ENCODE peak calls at places on chromosomes 5 and 9, in five cellular contexts. E, B, I, D and Z are unnamed samples.

GRCh38 chr5:14767942-14768837 is 103.4 kb downstream of the ANKH start:
- DNase-seq in I (no peak), D (peak), E (no peak), B (no peak), Z (no peak)

GRCh38 chr5:38466444-38467189 is 89.8 kb downstream of the LIFR start:
- DNase-seq in E (no peak), B (no peak), D (no peak), I (no peak), Z (no peak)

GRCh38 chr5:158992104-158992740 is 107.5 kb downstream of the EBF1 start:
- DNase-seq in I (no peak), D (no peak), B (no peak), E (no peak), Z (no peak)

GRCh38 chr5:95781101-95781583 is 41.4 kb downstream of the GLRX start:
- DNase-seq in B (peak), I (peak), E (peak), D (peak), Z (peak)

GRCh38 chr5:126913316-126913715 is 117.0 kb downstream of the MARCHF3 start:
- DNase-seq in I (no peak), E (no peak), B (no peak), D (no peak), Z (no peak)

GRCh38 chr9:134693641-134694367 is 52.2 kb downstream of the COL5A1 start:
- DNase-seq in I (no peak), B (no peak), D (no peak), E (no peak), Z (no peak)

GRCh38 chr5:6576861-6577501 is 55.9 kb downstream of the NSUN2 start:
- DNase-seq in I (peak), E (no peak), D (peak), B (no peak), Z (no peak)

GRCh38 chr9:129446828-129447550 is 173.9 kb downstream of the C9orf50 start:
- DNase-seq in I (no peak), B (no peak), E (no peak), D (no peak), Z (no peak)

GRCh38 chr5:151890299-151890698 is 34.4 kb downstream of the GLRA1 start:
- DNase-seq in I (no peak), B (no peak), E (no peak), D (no peak), Z (no peak)

GRCh38 chr9:114945601-114946000 is 15.2 kb upstream of the TNFSF8 start:
- DNase-seq in D (no peak), I (no peak), B (no peak), E (no peak), Z (no peak)

GRCh38 chr5:56815657-56816545 is 552 bp downstream of the MAP3K1 start:
- DNase-seq in D (peak), I (no peak), E (peak), B (peak), Z (peak)

GRCh38 chr5:71783891-71784290 is 64.8 kb downstream of the CARTPT start:
- DNase-seq in E (no peak), B (no peak), D (no peak), I (no peak), Z (no peak)

GRCh38 chr5:14476791-14477435 is 104.7 kb upstream of the OTULINL start:
- DNase-seq in I (no peak), B (no peak), E (no peak), D (no peak), Z (no peak)

GRCh38 chr5:3019045-3019444 is 267.6 kb upstream of the IRX2 start:
- DNase-seq in B (no peak), D (no peak), E (no peak), I (no peak), Z (no peak)

GRCh38 chr5:87022415-87022814 is 245.3 kb upstream of the RASA1 start:
- DNase-seq in I (no peak), D (no peak), B (no peak), E (no peak), Z (no peak)

GRCh38 chr9:127309715-127310114 is 45.1 kb downstream of the GARNL3 start:
- DNase-seq in E (no peak), B (no peak), D (no peak), I (no peak), Z (no peak)

GRCh38 chr5:54383225-54383624 is 72.3 kb upstream of the HSPB3 start:
- DNase-seq in E (no peak), D (no peak), B (no peak), I (no peak), Z (no peak)

GRCh38 chr5:144156767-144157171 is 13.7 kb downstream of the YIPF5 start:
- DNase-seq in I (no peak), E (no peak), B (no peak), D (no peak), Z (no peak)

GRCh38 chr5:55645304-55645703 is 66.8 kb downstream of the SLC38A9 start:
- DNase-seq in B (no peak), I (no peak), E (no peak), D (no peak), Z (no peak)

GRCh38 chr5:163756170-163756569 is 250.8 kb downstream of the MAT2B start:
- DNase-seq in D (no peak), B (no peak), E (no peak), I (no peak), Z (no peak)

GRCh38 chr5:41870621-41871048 is 410 bp upstream of the OXCT1 start:
- DNase-seq in I (no peak), E (no peak), D (no peak), B (no peak), Z (no peak)

GRCh38 chr9:137241490-137242328 is 622 bp downstream of the TUBB4B start:
- DNase-seq in I (peak), E (peak), D (no peak), B (peak), Z (no peak)

GRCh38 chr5:174166231-174167079 is 120.9 kb downstream of the NSG2 start:
- DNase-seq in E (no peak), I (no peak), D (peak), B (no peak), Z (no peak)

GRCh38 chr9:89605181-89606048 is 603 bp downstream of the GADD45G start:
- DNase-seq in E (peak), I (no peak), B (peak), D (peak), Z (peak)

GRCh38 chr9:119418721-119419120 is 49.5 kb upstream of the BRINP1 start:
- DNase-seq in D (no peak), E (no peak), I (no peak), B (no peak), Z (no peak)

GRCh38 chr5:74763504-74763903 is 3.4 kb downstream of the GFM2 start:
- DNase-seq in B (no peak), D (no peak), I (no peak), E (no peak), Z (no peak)

GRCh38 chr5:177111720-177112394 is 21.7 kb upstream of the NSD1 start:
- DNase-seq in I (peak), B (peak), E (peak), D (peak), Z (peak)